ENCODE peak calls at places on chromosomes 16 and 17, in six cellular contexts. D, S, I, W, Z and T are unnamed samples.

GRCh38 chr16:52552643-52553042 is 5.7 kb upstream of the TOX3 start:
- DNase-seq in D (no peak), S (no peak), I (no peak), W (no peak), Z (peak; percentile 1), T (peak; percentile 91)

GRCh38 chr16:82341146-82341669 is 171.2 kb upstream of the MPHOSPH6 start:
- DNase-seq in D (no peak), S (no peak), I (no peak), W (no peak), Z (no peak), T (no peak)

GRCh38 chr16:89314357-89314756 is 96.9 kb downstream of the ZNF778 start:
- DNase-seq in D (no peak), S (no peak), I (peak; percentile 40), W (peak; percentile 43), Z (no peak), T (no peak)

GRCh38 chr17:74892013-74892841 is 1.2 kb downstream of the FADS6 start:
- DNase-seq in D (no peak), S (no peak), I (no peak), W (no peak), Z (no peak), T (no peak)

GRCh38 chr17:51869387-51869786 is 289.1 kb downstream of the CA10 start:
- DNase-seq in D (no peak), S (peak; percentile 79), I (no peak), W (no peak), Z (peak; percentile 1), T (peak; percentile 30)

GRCh38 chr17:83151056-83151441 is 71.6 kb downstream of the METRNL start:
- DNase-seq in D (no peak), S (no peak), I (no peak), W (no peak), Z (no peak), T (no peak)

GRCh38 chr17:12691173-12691572 is 25.5 kb downstream of the MYOCD start:
- DNase-seq in D (no peak), S (no peak), I (no peak), W (no peak), Z (peak; percentile 9), T (no peak)

GRCh38 chr16:23500212-23500865 is 10.0 kb downstream of the GGA2 start:
- DNase-seq in D (no peak), S (no peak), I (no peak), W (peak; percentile 82), Z (no peak), T (no peak)

GRCh38 chr17:78726471-78727010 is 55.5 kb downstream of the CYTH1 start:
- DNase-seq in D (no peak), S (no peak), I (no peak), W (no peak), Z (no peak), T (no peak)

GRCh38 chr17:75097865-75098264 is 10.1 kb downstream of the SLC16A5 start:
- DNase-seq in D (no peak), S (no peak), I (no peak), W (no peak), Z (no peak), T (no peak)

GRCh38 chr16:56211471-56211944 is 20.2 kb downstream of the GNAO1 start:
- DNase-seq in D (no peak), S (no peak), I (no peak), W (no peak), Z (no peak), T (no peak)

GRCh38 chr17:61238455-61238933 is 161.1 kb upstream of the TBX2 start:
- DNase-seq in D (no peak), S (no peak), I (no peak), W (no peak), Z (peak; percentile 51), T (no peak)

GRCh38 chr17:77957215-77957868 is 1.2 kb upstream of the TNRC6C start:
- DNase-seq in D (no peak), S (peak; percentile 38), I (no peak), W (no peak), Z (peak; percentile 27), T (no peak)

GRCh38 chr16:13542284-13542683 is 377.7 kb upstream of the ERCC4 start:
- DNase-seq in D (no peak), S (no peak), I (no peak), W (no peak), Z (no peak), T (no peak)

GRCh38 chr16:80341242-80341641 is 199.6 kb upstream of the DYNLRB2 start:
- DNase-seq in D (no peak), S (no peak), I (no peak), W (no peak), Z (no peak), T (no peak)

GRCh38 chr17:79991924-79992656 is 43.6 kb downstream of the TBC1D16 start:
- DNase-seq in D (no peak), S (peak; percentile 34), I (no peak), W (peak; percentile 81), Z (no peak), T (no peak)

GRCh38 chr17:79993390-79994221 is 42.1 kb downstream of the TBC1D16 start:
- DNase-seq in D (peak; percentile 41), S (peak; percentile 69), I (no peak), W (peak; percentile 82), Z (peak; percentile 72), T (peak; percentile 83)

GRCh38 chr17:79994602-79995001 is 41.1 kb downstream of the TBC1D16 start:
- DNase-seq in D (no peak), S (no peak), I (no peak), W (no peak), Z (no peak), T (no peak)

GRCh38 chr17:79991140-79991923 is 44.3 kb downstream of the TBC1D16 start:
- DNase-seq in D (peak; percentile 44), S (peak; percentile 89), I (peak; percentile 72), W (peak; percentile 94), Z (peak; percentile 68), T (peak; percentile 63)

DNA sequence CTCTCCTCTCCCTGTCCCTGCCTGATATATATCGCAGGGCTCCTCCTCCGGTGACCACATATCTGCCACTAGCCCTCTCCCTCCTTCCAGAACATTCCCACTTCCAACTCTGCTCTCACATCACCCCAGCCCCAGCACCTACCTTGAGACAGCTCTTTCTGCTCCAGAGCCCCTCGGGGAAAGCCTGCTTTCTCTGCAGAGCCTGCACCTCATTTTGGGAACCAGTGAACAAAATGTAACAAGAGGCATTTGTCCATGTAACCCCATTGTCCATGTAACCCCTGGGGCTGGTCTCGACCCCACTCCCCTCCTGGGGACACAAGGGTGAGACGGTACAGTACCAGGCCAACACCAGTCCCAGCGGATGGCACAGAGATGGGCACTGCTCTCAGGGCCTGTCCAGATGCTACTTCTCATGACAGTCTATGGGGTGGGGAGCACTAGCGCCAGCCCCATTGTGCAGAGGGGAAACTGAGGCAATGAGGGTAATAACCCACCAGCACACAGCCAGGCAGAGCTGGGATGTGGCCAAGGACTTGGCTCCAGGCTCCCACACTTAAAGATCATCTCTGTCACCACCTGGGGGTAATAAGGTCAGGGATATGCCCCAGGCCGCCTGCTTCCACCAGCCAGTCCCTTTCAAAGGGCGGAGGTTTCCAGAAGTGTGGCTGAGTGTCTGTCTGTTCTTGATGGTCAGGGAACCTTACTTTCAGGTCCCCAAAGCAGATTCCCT is 42.8 kb downstream of the TBC1D16 start:
- DNase-seq in D (no peak), S (no peak), I (no peak), W (no peak), Z (no peak), T (no peak)
- H3K4me3 ChIP-seq in D (no peak overlapping the region), S (peak overlapping the region; percentile 53), I (peak overlapping the region; percentile 56), W (no peak overlapping the region), Z (no peak overlapping the region), T (peak overlapping the region; percentile 31)

GRCh38 chr17:58388302-58389190 is 28.8 kb downstream of the RNF43 start:
- DNase-seq in D (no peak), S (peak; percentile 39), I (no peak), W (no peak), Z (peak; percentile 14), T (no peak)

GRCh38 chr17:58387834-58388233 is 29.5 kb downstream of the RNF43 start:
- DNase-seq in D (no peak), S (no peak), I (peak; percentile 10), W (no peak), Z (no peak), T (no peak)

GRCh38 chr17:58394534-58395223 is 22.7 kb downstream of the RNF43 start:
- DNase-seq in D (no peak), S (no peak), I (no peak), W (no peak), Z (no peak), T (peak; percentile 65)

GRCh38 chr17:58391302-58391984 is 25.9 kb downstream of the RNF43 start:
- DNase-seq in D (no peak), S (no peak), I (no peak), W (peak; percentile 91), Z (peak; percentile 33), T (peak; percentile 92)

GRCh38 chr17:58390884-58391283 is 26.4 kb downstream of the RNF43 start:
- DNase-seq in D (no peak), S (no peak), I (no peak), W (no peak), Z (no peak), T (no peak)
- H3K27me3 ChIP-seq in D (peaks cover 3% of the 10 kb centered on the region), S (peaks cover 25% of the 10 kb centered on the region), I (no peaks in the 10 kb centered on the region), W (no peaks in the 10 kb centered on the region), Z (no peaks in the 10 kb centered on the region), T (no peaks in the 10 kb centered on the region)

DNA sequence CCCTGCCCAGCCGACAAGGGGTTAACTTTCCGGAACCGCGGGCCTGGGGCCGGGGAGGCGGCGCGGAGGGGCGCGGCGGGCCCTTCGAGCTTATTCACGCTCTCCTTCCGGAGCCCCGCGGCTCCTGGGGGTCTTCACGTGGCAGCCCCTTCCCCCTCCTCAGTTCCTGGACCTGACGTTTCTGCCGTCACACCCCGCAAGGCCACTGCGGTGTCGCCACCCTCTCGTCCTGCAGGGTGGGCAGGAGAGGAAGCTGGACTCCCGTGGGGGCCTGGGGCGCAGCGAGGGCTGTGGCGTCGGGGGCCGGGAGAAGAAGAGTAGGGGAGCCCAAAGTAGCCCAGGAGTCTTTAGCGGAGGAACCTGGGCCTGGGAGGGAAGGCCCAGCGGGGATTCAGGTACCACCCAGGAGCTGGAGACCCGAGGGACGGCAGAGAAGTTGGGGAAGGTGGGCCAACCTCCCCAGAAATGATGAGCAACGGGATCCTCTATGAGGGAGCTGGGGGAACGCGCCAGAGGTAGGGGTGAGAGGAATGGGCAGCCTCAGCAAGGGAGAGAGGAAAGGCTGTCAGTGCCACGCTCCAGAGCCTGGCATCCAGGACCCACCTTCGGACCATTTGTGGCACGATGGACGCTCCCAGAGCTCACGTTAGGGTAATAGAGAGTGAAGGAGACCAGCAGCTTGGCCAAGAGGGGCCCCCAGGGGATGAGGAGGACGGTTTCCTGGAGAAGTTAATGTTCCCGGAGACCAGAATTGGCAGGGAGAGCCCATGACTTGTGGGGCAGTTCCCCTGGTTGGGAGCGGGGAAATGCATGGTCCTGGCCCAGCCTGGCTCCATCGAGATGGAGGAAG is 3.3 kb upstream of the HIC1 start:
- DNase-seq in D (no peak), S (no peak), I (no peak), W (peak; percentile 81), Z (no peak), T (no peak)
- H3K4me3 ChIP-seq in D (no peak overlapping the region), S (peak overlapping the region; percentile 50), I (no peak overlapping the region), W (no peak overlapping the region), Z (no peak overlapping the region), T (no peak overlapping the region)

GRCh38 chr17:45788057-45788456 is 3.9 kb downstream of the CRHR1 start:
- DNase-seq in D (no peak), S (no peak), I (no peak), W (no peak), Z (no peak), T (no peak)

GRCh38 chr17:45791935-45792334 is 7.8 kb downstream of the CRHR1 start:
- DNase-seq in D (no peak), S (no peak), I (no peak), W (peak; percentile 66), Z (no peak), T (peak; percentile 36)

GRCh38 chr17:45791041-45791582 is 7.0 kb downstream of the CRHR1 start:
- DNase-seq in D (no peak), S (no peak), I (no peak), W (no peak), Z (no peak), T (no peak)

GRCh38 chr17:45790296-45790922 is 6.3 kb downstream of the CRHR1 start:
- DNase-seq in D (no peak), S (no peak), I (no peak), W (no peak), Z (no peak), T (no peak)

GRCh38 chr17:45789874-45790273 is 5.8 kb downstream of the CRHR1 start:
- DNase-seq in D (no peak), S (no peak), I (no peak), W (no peak), Z (no peak), T (no peak)
- H3K27me3 ChIP-seq in D (peaks cover 27% of the 10 kb centered on the region), S (peaks cover 33% of the 10 kb centered on the region), I (peaks cover 17% of the 10 kb centered on the region), W (no peaks in the 10 kb centered on the region), Z (peaks cover 30% of the 10 kb centered on the region), T (peaks cover 31% of the 10 kb centered on the region)